ENCODE peak calls at places on chromosomes 4 and X, in nine cellular contexts. H is A549; P is left ventricle myocardium inferior; C is DND-41; A is fibroblast of pulmonary artery; V is kidney epithelial cell; Q is HFF-Myc; R is CD8-positive, alpha-beta T cell; W is small intestine. U is an unnamed sample.

GRCh38 chr4:54568184-54568583 is 89.6 kb upstream of the KIT start:
- DNase-seq in Q (peak), H (no peak), C (no peak), R (no peak), V (no peak), A (peak), P (no peak), W (peak), U (no peak)

GRCh38 chrX:41889317-41890025 is 33.9 kb downstream of the CASK start:
- DNase-seq in H (peak), R (no peak), V (no peak), W (peak), Q (no peak), A (peak), P (no peak), C (no peak), U (no peak)

GRCh38 chr4:40763228-40763716 is 13.5 kb downstream of the NSUN7 start:
- DNase-seq in Q (no peak), W (no peak), V (peak), R (no peak), P (no peak), H (no peak), A (peak), C (peak), U (no peak)

GRCh38 chr4:110653602-110654253 is 30.9 kb upstream of the PITX2 start:
- DNase-seq in W (peak), C (no peak), V (no peak), Q (no peak), A (no peak), R (no peak), P (no peak), H (no peak), U (no peak)

GRCh38 chrX:96837808-96838207 is 45.9 kb upstream of the RPA4 start:
- DNase-seq in Q (no peak), R (no peak), V (no peak), P (no peak), H (no peak), A (peak), C (no peak), W (no peak), U (peak)

GRCh38 chrX:23187819-23188218 is 146.8 kb upstream of the PTCHD1 start:
- DNase-seq in C (no peak), V (no peak), R (no peak), H (no peak), W (no peak), P (no peak), A (no peak), Q (no peak), U (no peak)

GRCh38 chr4:52945982-52946381 is 83.9 kb downstream of the RASL11B start:
- DNase-seq in P (no peak), W (no peak), Q (no peak), A (no peak), R (no peak), V (no peak), H (no peak), C (no peak), U (no peak)

GRCh38 chr4:173748353-173748752 is 218.3 kb upstream of the HAND2 start:
- DNase-seq in C (no peak), Q (no peak), W (no peak), V (no peak), A (peak), H (no peak), R (no peak), P (no peak), U (no peak)

GRCh38 chr4:36222702-36223101 is 21.6 kb downstream of the ARAP2 start:
- DNase-seq in C (no peak), A (no peak), Q (no peak), W (no peak), P (no peak), H (no peak), V (no peak), R (no peak), U (no peak)

GRCh38 chr4:72767903-72768817 is 199.1 kb upstream of the ADAMTS3 start:
- DNase-seq in W (no peak), P (no peak), Q (peak), V (peak), H (peak), A (peak), C (no peak), R (no peak), U (peak)

GRCh38 chr4:68732653-68733466 is 62.4 kb upstream of the UGT2B15 start:
- DNase-seq in W (peak), R (no peak), P (no peak), Q (no peak), H (peak), V (no peak), A (no peak), C (no peak), U (no peak)

GRCh38 chr4:104531390-104531789 is 36.7 kb upstream of the CXXC4 start:
- DNase-seq in V (no peak), C (no peak), Q (no peak), H (no peak), W (peak), A (peak), P (no peak), R (no peak), U (peak)

GRCh38 chr4:45693746-45694145 is 430.1 kb downstream of the GABRG1 start:
- DNase-seq in H (no peak), W (no peak), A (peak), C (no peak), P (no peak), Q (no peak), R (no peak), V (no peak), U (peak)

GRCh38 chrX:33339219-33339618 is 127.9 kb upstream of the DMD start:
- DNase-seq in R (no peak), V (no peak), Q (no peak), P (no peak), C (no peak), H (no peak), A (peak), W (no peak), U (no peak)

GRCh38 chr4:25321703-25322102 is 9.1 kb downstream of the ZCCHC4 start:
- DNase-seq in H (no peak), Q (no peak), R (no peak), W (no peak), C (no peak), V (no peak), P (no peak), A (no peak), U (no peak)

GRCh38 chrX:68455151-68455510 is 21.8 kb upstream of the OPHN1 start:
- DNase-seq in V (no peak), W (no peak), C (no peak), H (peak), P (no peak), A (no peak), R (no peak), Q (no peak), U (no peak)

GRCh38 chr4:76984788-76985211 is 35.2 kb downstream of the SEPTIN11 start:
- DNase-seq in P (peak), W (peak), Q (peak), A (peak), V (peak), C (no peak), H (no peak), R (no peak), U (peak)

GRCh38 chrX:26851981-26852380 is 611.2 kb downstream of the PPP4R3C start:
- DNase-seq in R (no peak), C (no peak), Q (no peak), H (no peak), P (no peak), W (no peak), V (no peak), A (peak), U (peak)

GRCh38 chr4:87848622-87849351 is 16.0 kb downstream of the MEPE start:
- DNase-seq in V (no peak), Q (peak), R (peak), H (peak), W (peak), C (peak), P (peak), A (peak), U (no peak)

GRCh38 chr4:6716958-6717655 is 1.1 kb downstream of the BLOC1S4 start:
- DNase-seq in R (no peak), Q (no peak), A (no peak), V (no peak), P (no peak), H (no peak), W (no peak), C (peak), U (no peak)

GRCh38 chr4:139142980-139143379 is 34.0 kb downstream of the ELF2 start:
- DNase-seq in V (no peak), W (no peak), R (no peak), C (peak), A (no peak), H (no peak), Q (no peak), P (no peak), U (no peak)

GRCh38 chr4:22264261-22264660 is 251.6 kb downstream of the ADGRA3 start:
- DNase-seq in C (no peak), Q (no peak), R (no peak), P (no peak), A (no peak), H (no peak), W (no peak), V (no peak), U (no peak)

GRCh38 chrX:47576021-47576898 is 6.0 kb upstream of the TIMP1 start:
- DNase-seq in R (no peak), H (no peak), W (no peak), C (no peak), A (no peak), P (no peak), V (no peak), Q (no peak), U (no peak)

GRCh38 chrX:47574609-47575325 is 7.5 kb upstream of the TIMP1 start:
- DNase-seq in Q (no peak), A (no peak), H (no peak), P (no peak), W (no peak), V (no peak), C (no peak), R (no peak), U (no peak)

GRCh38 chrX:47573334-47574095 is 8.7 kb upstream of the TIMP1 start:
- DNase-seq in Q (no peak), V (no peak), P (peak), H (no peak), C (no peak), R (no peak), A (peak), W (peak), U (peak)

GRCh38 chrX:47572773-47573333 is 9.4 kb upstream of the TIMP1 start:
- DNase-seq in R (no peak), Q (no peak), H (no peak), C (no peak), W (no peak), A (no peak), V (no peak), P (no peak), U (no peak)

DNA sequence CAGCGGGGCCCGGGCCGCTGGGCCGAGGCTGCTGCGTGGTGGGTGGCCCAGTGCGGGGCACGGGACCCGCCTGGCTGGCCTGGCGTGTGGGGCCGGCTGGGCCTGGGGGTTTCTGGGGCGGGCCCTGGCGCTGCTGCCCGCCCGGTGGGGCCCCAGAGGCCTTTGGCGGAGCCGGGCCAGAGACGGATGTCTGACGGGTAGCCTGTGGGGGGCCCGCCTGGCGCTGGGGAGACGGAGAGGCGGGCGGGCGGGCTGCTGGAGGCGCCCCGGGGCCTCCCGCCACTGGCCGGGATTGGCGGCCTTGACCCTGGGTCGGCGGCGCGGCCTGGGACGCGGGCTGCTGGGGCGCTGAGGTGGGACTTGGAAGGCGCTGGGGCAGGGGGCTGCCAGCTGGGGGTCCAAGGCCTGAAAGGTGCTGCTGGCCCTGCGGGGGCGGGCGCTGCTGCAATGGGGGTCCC is 8.1 kb upstream of the TIMP1 start:
- DNase-seq in H (no peak), W (no peak), P (no peak), Q (no peak), R (no peak), A (no peak), C (no peak), V (no peak), U (no peak)
- H3K4me3 ChIP-seq in H (no peak), W (no peak), P (peak), Q (peak), R (no peak), A (peak), C (no peak), V (peak), U (peak)

DNA sequence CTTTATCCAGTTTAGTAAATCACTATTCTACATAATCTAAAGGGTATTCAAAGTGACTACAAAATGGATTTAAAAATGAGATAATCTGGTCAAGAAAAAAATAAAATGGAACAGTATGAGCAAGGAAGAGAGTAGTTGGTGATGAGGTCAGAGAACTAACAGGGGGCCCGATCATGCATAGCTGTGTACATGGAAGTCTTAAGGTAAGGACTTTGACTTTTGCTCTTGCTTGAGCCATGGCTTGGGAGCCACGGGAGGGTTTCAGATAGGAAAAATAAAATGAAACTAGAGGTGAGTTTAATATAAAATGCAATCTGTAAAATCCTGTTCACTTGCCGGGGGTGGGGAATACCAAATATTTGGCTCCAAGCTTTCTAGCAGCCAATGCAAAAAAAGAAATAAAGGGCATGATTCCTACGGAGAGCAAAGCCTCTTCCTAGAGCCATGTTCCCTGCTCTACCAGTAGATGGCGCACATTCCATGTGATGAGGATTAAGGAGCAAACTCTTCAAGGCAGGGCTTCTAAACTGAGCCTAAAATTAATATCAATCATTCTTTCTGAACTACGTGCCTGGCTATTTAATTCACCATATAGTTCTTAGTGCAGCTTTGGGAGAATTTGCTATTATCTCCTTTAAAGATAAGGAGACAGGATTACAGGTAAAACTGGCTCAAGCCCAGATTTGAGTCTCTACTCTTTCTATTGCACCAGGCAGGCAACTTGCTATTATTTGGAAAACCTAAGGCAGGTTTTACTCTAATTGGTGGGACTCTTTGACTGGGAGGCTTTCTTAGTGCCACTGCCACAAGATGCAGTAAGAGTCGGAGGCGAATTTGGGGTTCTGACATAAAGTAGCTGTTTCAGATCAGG is 6.8 kb upstream of the CLCN5 start:
- DNase-seq in Q (no peak), C (peak), W (peak), P (no peak), H (peak), V (peak), R (peak), A (peak), U (no peak)
- H3K4me3 ChIP-seq in Q (no peak), C (no peak), W (no peak), P (no peak), H (no peak), V (no peak), R (no peak), A (no peak), U (no peak)

DNA sequence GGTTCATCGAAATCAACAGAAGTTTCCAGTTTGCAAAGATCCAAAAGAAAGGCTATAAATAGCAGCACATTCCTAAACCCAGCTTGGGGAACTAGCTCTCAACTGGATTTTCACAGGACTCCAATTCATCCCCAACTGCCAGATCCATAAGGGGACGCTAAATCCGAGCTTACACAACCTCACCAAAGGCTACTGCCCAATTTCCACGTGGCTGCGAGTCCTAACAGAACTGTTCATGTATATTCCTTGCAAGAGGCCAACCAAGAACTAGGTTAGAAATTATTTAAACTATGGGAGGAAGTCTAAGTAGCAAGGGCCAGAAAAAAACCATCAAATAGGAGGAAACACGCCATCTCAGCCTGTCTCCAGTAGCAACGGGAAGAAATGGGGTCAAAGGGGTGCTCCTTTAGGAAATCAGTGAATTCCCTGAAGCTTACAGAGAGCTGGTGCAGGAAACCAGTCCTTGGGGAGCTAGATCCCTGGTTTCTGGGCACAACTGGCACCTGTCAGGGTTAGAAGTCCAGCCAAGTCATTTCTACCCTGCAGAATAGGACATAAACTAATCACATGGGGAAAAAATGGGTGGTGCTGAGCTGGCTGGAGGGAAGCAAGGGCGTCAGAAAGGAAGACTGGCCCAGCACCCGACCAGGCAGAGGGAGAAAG is 20.7 kb downstream of the RELL1 start:
- DNase-seq in A (no peak), P (no peak), R (no peak), C (no peak), W (peak), V (no peak), Q (no peak), H (no peak), U (no peak)
- H3K4me3 ChIP-seq in A (no peak), P (peak), R (no peak), C (no peak), W (no peak), V (no peak), Q (no peak), H (no peak), U (no peak)

GRCh38 chr4:82432596-82432995 is 2.2 kb downstream of the ENOPH1 start:
- DNase-seq in P (no peak), H (no peak), Q (no peak), A (no peak), W (no peak), V (no peak), C (no peak), R (no peak), U (no peak)
- H3K4me3 ChIP-seq in P (no peak), H (no peak), Q (peak), A (no peak), W (no peak), V (no peak), C (peak), R (no peak), U (no peak)

DNA sequence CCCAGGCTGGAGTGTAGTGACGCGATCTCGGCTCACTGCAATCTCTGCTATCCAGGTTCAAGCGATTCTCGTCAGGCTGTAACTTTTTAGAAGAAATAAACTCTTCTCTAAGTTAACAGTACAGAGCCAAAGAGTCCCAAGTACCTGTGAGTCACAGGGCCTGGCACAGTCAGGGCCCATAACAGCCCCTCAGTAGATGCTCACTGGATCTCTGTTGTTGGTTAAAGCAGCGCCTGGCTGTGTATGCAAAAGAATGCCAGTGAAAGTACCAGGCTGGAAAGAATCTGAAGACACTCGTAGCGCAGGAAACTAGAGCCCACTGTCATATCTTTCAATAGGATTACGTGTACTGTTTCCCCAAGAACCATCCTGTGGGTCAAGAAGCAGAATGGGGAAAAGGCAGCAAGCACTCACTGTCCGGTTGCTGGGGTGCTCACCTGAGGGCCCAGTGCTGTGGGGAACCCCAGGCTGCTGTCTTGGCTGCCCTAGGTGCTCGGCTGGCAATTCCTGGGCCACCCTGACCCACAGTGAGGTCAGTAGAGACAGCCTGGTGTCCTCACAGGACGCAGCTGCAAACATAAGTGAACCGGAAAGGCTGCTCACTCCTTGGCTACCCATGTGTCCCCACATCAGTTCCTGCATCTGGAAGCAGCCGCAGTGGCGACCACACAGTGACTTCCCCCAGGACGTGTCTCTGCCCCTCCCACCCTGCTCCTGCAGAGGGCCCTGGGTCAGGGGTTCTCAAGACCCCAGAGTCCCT is 3.1 kb upstream of the SLBP start:
- DNase-seq in H (no peak), A (no peak), Q (no peak), P (no peak), R (no peak), V (no peak), W (no peak), C (no peak), U (no peak)
- H3K4me3 ChIP-seq in H (no peak), A (no peak), Q (no peak), P (no peak), R (no peak), V (no peak), W (no peak), C (peak), U (no peak)

DNA sequence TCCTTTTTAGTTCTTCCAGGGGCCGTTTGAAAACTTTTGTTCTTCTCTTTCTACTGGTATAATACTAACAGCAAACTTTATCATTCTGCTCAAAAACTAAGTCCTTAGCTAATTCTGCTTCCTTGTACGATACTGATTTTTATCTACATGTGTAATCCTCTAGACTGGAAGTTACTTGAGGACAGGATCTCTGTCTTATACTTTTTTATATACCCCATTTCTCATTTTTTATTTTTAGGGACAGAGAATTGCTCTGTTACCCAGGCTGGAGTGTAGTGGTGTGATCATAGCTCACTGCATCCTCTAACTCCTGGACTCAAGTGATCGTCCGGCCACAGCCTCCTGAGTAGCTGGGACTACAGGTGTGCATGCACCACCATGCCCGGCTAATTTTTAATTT is 2.2 kb downstream of the COX7B start:
- DNase-seq in P (no peak), W (no peak), C (no peak), A (no peak), V (no peak), Q (no peak), R (no peak), H (no peak), U (no peak)
- H3K4me3 ChIP-seq in P (peak), W (no peak), C (peak), A (no peak), V (no peak), Q (peak), R (no peak), H (no peak), U (no peak)

GRCh38 chr4:70613182-70613892 is 15.2 kb upstream of the ENAM start:
- DNase-seq in V (no peak), P (no peak), R (no peak), H (no peak), Q (no peak), A (no peak), W (peak), C (no peak), U (no peak)
- H3K4me3 ChIP-seq in V (no peak), P (peak), R (no peak), H (no peak), Q (no peak), A (peak), W (no peak), C (peak), U (no peak)

GRCh38 chrX:10158279-10158939 is 1.6 kb downstream of the CLCN4 start:
- DNase-seq in P (peak), Q (no peak), V (no peak), C (no peak), H (no peak), A (no peak), R (no peak), W (no peak), U (no peak)
- H3K4me3 ChIP-seq in P (peak), Q (peak), V (peak), C (no peak), H (peak), A (peak), R (no peak), W (peak), U (peak)